ENCODE peak calls at places on chromosomes 1 and 21, in eight cellular contexts. C is mucosa of descending colon, K is PC-3, B is dorsolateral prefrontal cortex, D is A673, X is GM12864, I is fibroblast of pulmonary artery, W is tibial artery. V is an unnamed sample.

GRCh38 chr1:77744576-77744975 is 15.1 kb downstream of the USP33 start:
- DNase-seq in C (no peak), K (peak), B (no peak), D (no peak), X (no peak), I (no peak), W (no peak), V (peak)

GRCh38 chr1:223479718-223480425 is 86.7 kb downstream of the CCDC185 start:
- DNase-seq in C (no peak), K (no peak), B (no peak), D (no peak), X (no peak), I (no peak), W (no peak), V (peak)

GRCh38 chr1:57839067-57839466 is 415.2 kb upstream of the DAB1 start:
- DNase-seq in C (no peak), K (no peak), B (no peak), D (no peak), X (no peak), I (peak), W (no peak), V (no peak)

GRCh38 chr1:52825868-52826267 is 16.7 kb upstream of the ZYG11A start:
- DNase-seq in C (no peak), K (peak), B (no peak), D (peak), X (no peak), I (peak), W (no peak), V (peak)

GRCh38 chr21:25569084-25569483 is 38.2 kb downstream of the MRPL39 start:
- DNase-seq in C (no peak), K (no peak), B (no peak), D (peak), X (no peak), I (no peak), W (no peak), V (no peak)

GRCh38 chr1:81974222-81974841 is 173.6 kb downstream of the ADGRL2 start:
- DNase-seq in C (no peak), K (no peak), B (no peak), D (no peak), X (no peak), I (no peak), W (no peak), V (no peak)

GRCh38 chr1:229880271-229881170 is 186.5 kb upstream of the GALNT2 start:
- DNase-seq in C (no peak), K (no peak), B (no peak), D (no peak), X (no peak), I (no peak), W (no peak), V (no peak)

GRCh38 chr1:24222008-24222407 is 34.9 kb upstream of the IFNLR1 start:
- DNase-seq in C (no peak), K (no peak), B (no peak), D (no peak), X (no peak), I (no peak), W (no peak), V (no peak)

GRCh38 chr1:182996816-182997215 is 26.4 kb upstream of the LAMC1 start:
- DNase-seq in C (no peak), K (no peak), B (no peak), D (no peak), X (no peak), I (no peak), W (no peak), V (no peak)

GRCh38 chr21:42300045-42300583 is 15.1 kb downstream of the TFF3 start:
- DNase-seq in C (no peak), K (no peak), B (no peak), D (no peak), X (no peak), I (no peak), W (no peak), V (no peak)

GRCh38 chr1:53115403-53116306 is 26.8 kb downstream of the SLC1A7 start:
- DNase-seq in C (no peak), K (no peak), B (no peak), D (no peak), X (no peak), I (peak), W (no peak), V (no peak)

GRCh38 chr1:111369645-111370044 is 57.9 kb downstream of the OVGP1 start:
- DNase-seq in C (no peak), K (no peak), B (no peak), D (no peak), X (no peak), I (peak), W (no peak), V (no peak)

GRCh38 chr21:28436286-28436932 is 556.3 kb downstream of the LTN1 start:
- DNase-seq in C (no peak), K (peak), B (no peak), D (no peak), X (no peak), I (peak), W (no peak), V (peak)

GRCh38 chr1:110384581-110385321 is 6.1 kb downstream of the SLC16A4 start:
- DNase-seq in C (peak), K (no peak), B (no peak), D (no peak), X (peak), I (no peak), W (no peak), V (no peak)

GRCh38 chr1:209231476-209232156 is 351.9 kb upstream of the CAMK1G start:
- DNase-seq in C (no peak), K (no peak), B (no peak), D (no peak), X (no peak), I (no peak), W (no peak), V (no peak)

GRCh38 chr1:156922986-156923564 is 2.6 kb downstream of the LRRC71 start:
- DNase-seq in C (no peak), K (no peak), B (no peak), D (no peak), X (no peak), I (no peak), W (no peak), V (no peak)

GRCh38 chr1:9101510-9102146 is 27.3 kb downstream of the GPR157 start:
- DNase-seq in C (peak), K (peak), B (no peak), D (peak), X (no peak), I (peak), W (no peak), V (peak)

GRCh38 chr1:227894831-227895451 is 52.8 kb downstream of the WNT9A start:
- DNase-seq in C (no peak), K (no peak), B (peak), D (no peak), X (no peak), I (no peak), W (peak), V (no peak)

GRCh38 chr1:52668711-52669110 is 29.4 kb downstream of the COA7 start:
- DNase-seq in C (no peak), K (peak), B (no peak), D (no peak), X (no peak), I (no peak), W (no peak), V (peak)

GRCh38 chr1:100080331-100080730 is 52.4 kb downstream of the SASS6 start:
- DNase-seq in C (no peak), K (no peak), B (no peak), D (no peak), X (no peak), I (no peak), W (no peak), V (no peak)

GRCh38 chr1:181010789-181011188 is 11.9 kb downstream of the STX6 start:
- DNase-seq in C (no peak), K (no peak), B (no peak), D (no peak), X (no peak), I (peak), W (no peak), V (no peak)

GRCh38 chr1:54153548-54154439 is 994 bp upstream of the CDCP2 start:
- DNase-seq in C (peak), K (peak), B (no peak), D (peak), X (no peak), I (peak), W (peak), V (peak)

GRCh38 chr1:108663074-108663473 is 2.2 kb upstream of the HENMT1 start:
- DNase-seq in C (no peak), K (no peak), B (no peak), D (no peak), X (no peak), I (peak), W (no peak), V (no peak)

GRCh38 chr1:88783145-88783544 is 99.1 kb downstream of the PKN2 start:
- DNase-seq in C (no peak), K (no peak), B (no peak), D (no peak), X (no peak), I (no peak), W (no peak), V (no peak)

GRCh38 chr1:177209357-177209756 is 38.6 kb downstream of the BRINP2 start:
- DNase-seq in C (peak), K (peak), B (peak), D (peak), X (no peak), I (peak), W (peak), V (peak)

GRCh38 chr1:200206340-200206739 is 178.8 kb downstream of the NR5A2 start:
- DNase-seq in C (no peak), K (peak), B (no peak), D (no peak), X (no peak), I (peak), W (no peak), V (peak)

GRCh38 chr1:155479205-155479604 is 83.4 kb downstream of the ASH1L start:
- DNase-seq in C (no peak), K (peak), B (no peak), D (peak), X (no peak), I (peak), W (no peak), V (peak)

GRCh38 chr1:16915627-16915973 is 6.1 kb upstream of the CROCC start:
- DNase-seq in C (peak), K (no peak), B (peak), D (peak), X (no peak), I (peak), W (no peak), V (no peak)

GRCh38 chr1:175978926-175979325 is 228.2 kb downstream of the COP1 start:
- DNase-seq in C (no peak), K (no peak), B (no peak), D (no peak), X (no peak), I (peak), W (no peak), V (no peak)

GRCh38 chr1:202713110-202713509 is 2.9 kb upstream of the SYT2 start:
- DNase-seq in C (no peak), K (peak), B (no peak), D (no peak), X (no peak), I (peak), W (no peak), V (peak)

GRCh38 chr1:17844146-17844826 is 89.2 kb downstream of the ACTL8 start:
- DNase-seq in C (no peak), K (no peak), B (no peak), D (peak), X (no peak), I (no peak), W (no peak), V (no peak)

GRCh38 chr1:37509181-37509580 is 5.4 kb downstream of the MEAF6 start:
- DNase-seq in C (no peak), K (peak), B (no peak), D (peak), X (no peak), I (peak), W (no peak), V (peak)

DNA sequence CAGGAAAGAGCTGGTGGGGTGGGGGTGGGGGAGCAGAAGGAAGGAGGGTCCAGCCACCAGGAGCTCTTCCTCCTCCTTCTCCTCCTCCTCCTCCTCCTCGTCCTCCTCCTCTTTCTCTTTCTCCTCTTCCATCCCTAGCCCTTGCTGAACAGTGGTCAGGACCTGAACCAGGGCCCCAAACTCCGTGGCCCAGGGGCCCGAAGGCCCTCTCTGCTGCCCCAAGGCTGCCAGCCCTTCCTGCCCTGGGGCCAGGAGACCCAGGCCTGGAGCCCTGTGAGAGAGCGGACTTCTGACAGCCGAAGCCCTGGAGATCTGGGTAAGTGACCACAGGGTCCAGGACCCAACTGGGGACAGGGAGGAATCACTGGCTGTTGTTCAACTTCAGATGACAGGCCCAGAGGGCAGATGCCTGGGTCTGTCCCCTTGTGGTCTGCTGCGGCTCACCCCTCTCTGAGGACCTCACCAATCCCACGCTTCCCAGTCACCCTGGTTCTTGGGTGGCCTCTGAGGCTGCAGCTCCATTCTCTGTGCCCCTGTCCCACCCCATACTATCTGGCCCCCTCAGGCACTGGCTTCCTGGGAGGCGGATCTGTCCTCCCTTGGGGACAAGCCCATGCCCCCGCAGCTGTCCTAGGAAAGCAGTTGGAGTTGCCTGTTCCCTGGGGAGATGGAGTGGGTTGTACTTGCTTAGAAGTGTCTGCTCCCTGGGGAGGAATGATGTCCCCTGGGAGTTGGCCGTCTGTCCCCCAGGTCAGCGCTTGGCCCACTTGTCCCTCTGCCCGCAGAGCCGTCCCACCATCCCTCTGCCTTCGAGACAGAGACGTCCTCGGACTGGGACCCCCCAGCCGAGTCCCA is 51.8 kb downstream of the VWA5B1 start:
- DNase-seq in C (no peak), K (no peak), B (no peak), D (no peak), X (no peak), I (no peak), W (no peak), V (no peak)
- TF ChIP-seq CTCF in C (no peak), K (no peak), B (no peak), D (no peak), X (no peak), I (no peak), W (no peak), V (no peak)

GRCh38 chr1:205809469-205809868 is 3.5 kb downstream of the SLC41A1 start:
- DNase-seq in C (no peak), K (no peak), B (no peak), D (peak), X (no peak), I (no peak), W (no peak), V (no peak)

GRCh38 chr1:205800973-205801703 is 11.9 kb downstream of the SLC41A1 start:
- DNase-seq in C (no peak), K (no peak), B (no peak), D (no peak), X (no peak), I (no peak), W (no peak), V (no peak)

GRCh38 chr1:205802060-205802459 is 10.9 kb downstream of the SLC41A1 start:
- DNase-seq in C (no peak), K (no peak), B (no peak), D (no peak), X (no peak), I (no peak), W (no peak), V (no peak)

GRCh38 chr1:205804605-205805004 is 8.4 kb downstream of the SLC41A1 start:
- DNase-seq in C (no peak), K (no peak), B (no peak), D (no peak), X (no peak), I (no peak), W (no peak), V (no peak)

DNA sequence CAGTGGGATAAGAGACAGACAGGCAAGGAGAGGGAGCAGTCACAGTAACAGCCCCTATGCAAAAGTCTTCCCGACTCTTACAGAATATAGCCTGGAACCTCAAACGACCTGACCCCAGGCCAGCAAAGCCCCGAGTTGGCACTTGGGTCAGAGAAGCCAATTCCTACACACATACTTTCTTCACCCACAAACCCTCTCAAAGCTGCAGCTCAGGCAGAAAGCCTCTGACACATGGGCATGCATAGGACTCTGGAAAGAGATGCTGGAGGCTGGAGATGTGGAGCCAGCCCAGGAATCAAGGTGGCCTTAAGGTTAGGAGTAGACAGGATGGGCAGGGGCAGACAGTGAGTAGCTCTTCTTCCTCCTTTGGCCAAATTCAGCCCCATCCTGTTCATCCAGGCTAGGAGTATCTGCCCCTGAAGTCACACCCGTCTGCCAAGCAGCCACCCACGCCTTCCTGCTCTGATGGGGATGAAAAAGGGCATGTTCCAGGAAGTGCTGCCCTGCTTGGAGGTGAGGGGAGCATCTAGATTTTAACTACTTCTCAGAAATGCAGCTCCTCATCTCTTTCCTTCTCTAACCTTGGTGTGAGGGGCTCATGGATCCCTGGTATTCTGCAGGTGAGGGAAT is 7.8 kb downstream of the SLC41A1 start:
- DNase-seq in C (no peak), K (no peak), B (no peak), D (peak), X (no peak), I (no peak), W (no peak), V (peak)
- H3K4me3 ChIP-seq in C (no peak), K (no peak), B (no peak), D (no peak), X (no peak), I (no peak), W (no peak), V (no peak)

DNA sequence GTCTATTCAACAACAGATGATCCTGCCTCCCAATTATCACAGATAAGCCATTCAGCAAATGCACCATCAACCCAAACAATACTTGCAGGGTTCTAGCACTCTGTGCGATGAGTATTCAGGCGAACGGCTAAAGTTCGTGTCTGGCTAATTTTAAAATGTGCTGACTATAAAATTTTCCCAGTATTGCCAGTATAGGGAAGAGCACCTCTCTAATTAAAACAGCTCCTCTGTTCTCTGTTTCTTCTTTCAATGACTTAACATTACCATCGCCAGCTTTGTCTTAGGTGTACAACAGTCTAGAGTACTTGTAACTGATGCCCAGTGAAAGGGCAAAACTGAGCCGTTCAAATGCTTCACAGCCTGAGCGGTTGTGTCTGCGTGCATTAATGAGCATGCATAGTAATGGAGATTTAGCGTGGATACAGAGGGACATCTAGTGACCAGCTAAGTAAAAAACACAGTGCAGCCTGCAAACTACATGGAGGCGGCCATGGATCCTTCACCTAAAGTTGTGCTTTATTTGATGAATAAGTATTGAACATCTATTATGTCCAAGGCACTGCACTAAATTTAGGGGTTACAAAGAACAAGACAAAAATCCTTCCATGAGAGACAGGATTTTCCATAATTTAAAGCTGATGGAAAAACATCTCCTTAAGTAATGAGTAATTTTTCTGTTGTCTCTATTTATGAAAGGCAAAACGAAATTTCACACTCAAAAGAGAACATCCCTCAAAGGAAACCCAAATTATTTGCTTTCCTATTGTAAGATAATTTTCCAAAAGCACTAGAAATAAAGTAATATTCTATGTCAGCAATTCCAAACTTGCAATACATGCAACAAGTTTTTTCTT is 120.0 kb downstream of the SETD4 start:
- DNase-seq in C (no peak), K (peak), B (no peak), D (peak), X (no peak), I (peak), W (peak), V (peak)
- TF ChIP-seq CTCF in C (peak), K (peak), B (peak), D (peak), X (peak), I (peak), W (peak), V (peak)

DNA sequence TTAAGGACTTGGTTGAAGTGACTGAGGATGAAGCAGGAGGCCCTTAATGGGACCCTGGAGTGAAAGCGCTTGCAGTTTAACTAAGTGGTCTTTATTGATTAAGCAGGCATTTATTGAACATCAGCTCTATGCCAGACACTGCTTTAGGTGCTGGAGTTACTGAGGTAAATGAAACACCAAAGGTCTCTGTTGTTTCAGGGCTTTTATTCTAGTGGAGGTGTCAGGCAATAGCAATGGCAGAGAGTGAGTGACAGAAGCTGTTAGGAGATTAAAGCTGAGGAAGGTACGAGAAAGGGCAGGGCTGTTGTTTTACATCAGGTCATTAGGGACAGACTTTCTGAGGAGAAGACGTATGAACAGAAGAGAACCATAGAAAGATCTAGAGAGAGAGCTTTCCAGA is 186.9 kb downstream of the PDE4B start:
- DNase-seq in C (no peak), K (no peak), B (no peak), D (no peak), X (no peak), I (no peak), W (no peak), V (no peak)
- H3K4me3 ChIP-seq in C (no peak), K (no peak), B (no peak), D (no peak), X (no peak), I (no peak), W (no peak), V (no peak)

GRCh38 chr1:119370748-119371147 is 2.2 kb downstream of the HAO2 start:
- DNase-seq in C (no peak), K (no peak), B (no peak), D (no peak), X (no peak), I (no peak), W (no peak), V (no peak)

GRCh38 chr1:119368556-119368955 is at the start of gene HAO2:
- DNase-seq in C (no peak), K (no peak), B (no peak), D (no peak), X (no peak), I (no peak), W (no peak), V (no peak)

GRCh38 chr1:119366424-119366823 is 2.2 kb upstream of the HAO2 start:
- DNase-seq in C (no peak), K (no peak), B (no peak), D (no peak), X (no peak), I (no peak), W (no peak), V (no peak)

GRCh38 chr1:119364640-119365039 is 3.9 kb upstream of the HAO2 start:
- DNase-seq in C (no peak), K (peak), B (no peak), D (no peak), X (no peak), I (no peak), W (no peak), V (peak)

GRCh38 chr1:119367332-119368124 is 1.1 kb upstream of the HAO2 start:
- DNase-seq in C (no peak), K (peak), B (no peak), D (peak), X (no peak), I (peak), W (no peak), V (peak)
- TF ChIP-seq CTCF in C (peak), K (peak), B (peak), D (peak), X (peak), I (peak), W (peak), V (peak)

GRCh38 chr1:26169669-26170471 is at the start of gene ZNF593:
- DNase-seq in C (peak), K (peak), B (peak), D (peak), X (peak), I (peak), W (peak), V (peak)
- H3K4me3 ChIP-seq in C (peak), K (peak), B (peak), D (peak), X (peak), I (peak), W (peak), V (peak)

V was measured in epithelial cell of esophagus.